ENCODE peak calls at places on chromosomes 6 and 20, in seven cellular contexts. D is PC-9, B is left ventricle myocardium inferior, O is stomach, A is BE2C, W is heart right ventricle, K is psoas muscle. J is an unnamed sample.
A peak's percentile ranks its signal among the peaks of the same experiment; 100 is the strongest.

GRCh38 chr20:23435675-23436539 is 3.6 kb upstream of the CSTL1 start:
- DNase-seq in K (no peak), D (no peak), A (peak; percentile 55), O (peak; percentile 89), B (peak; percentile 29), W (peak; percentile 24), J (no peak)

GRCh38 chr20:909641-910040 is 6.5 kb downstream of the ANGPT4 start:
- DNase-seq in O (no peak), A (no peak), B (no peak), D (no peak), W (no peak), K (no peak), J (no peak)

GRCh38 chr6:128437685-128438084 is 82.7 kb downstream of the PTPRK start:
- DNase-seq in B (no peak), W (no peak), O (no peak), D (no peak), A (no peak), K (no peak), J (no peak)

GRCh38 chr6:14635195-14635594 is 517.6 kb downstream of the CD83 start:
- DNase-seq in O (peak; percentile 36), A (no peak), D (no peak), B (no peak), W (no peak), K (no peak), J (no peak)

GRCh38 chr6:7615611-7616383 is 25.8 kb downstream of the SNRNP48 start:
- DNase-seq in B (no peak), W (peak; percentile 54), A (peak; percentile 50), O (peak; percentile 38), D (peak; percentile 47), K (no peak), J (no peak)

GRCh38 chr6:33759887-33760629 is 13.4 kb upstream of the IP6K3 start:
- DNase-seq in K (no peak), A (no peak), D (no peak), W (no peak), O (no peak), B (no peak), J (no peak)

GRCh38 chr6:114830515-114830914 is 487.7 kb upstream of the HS3ST5 start:
- DNase-seq in O (no peak), A (no peak), K (no peak), W (no peak), B (no peak), D (no peak), J (no peak)

GRCh38 chr6:11011787-11012234 is 32.3 kb downstream of the ELOVL2 start:
- DNase-seq in B (no peak), A (no peak), O (peak; percentile 40), D (peak; percentile 20), K (no peak), W (no peak), J (no peak)

GRCh38 chr6:47698342-47698787 is at the start of gene ADGRF4:
- DNase-seq in A (no peak), K (no peak), B (no peak), O (no peak), W (no peak), D (peak; percentile 64), J (no peak)

GRCh38 chr6:133062077-133062476 is 179.1 kb upstream of the EYA4 start:
- DNase-seq in O (no peak), D (no peak), B (no peak), K (no peak), A (no peak), W (peak; percentile 60), J (no peak)

GRCh38 chr6:170007468-170008240 is 256.2 kb downstream of the ERMARD start:
- DNase-seq in A (peak; percentile 72), W (no peak), O (no peak), K (no peak), D (no peak), B (no peak), J (no peak)

GRCh38 chr6:159701413-159701999 is 8.5 kb upstream of the SOD2 start:
- DNase-seq in O (no peak), K (peak; percentile 53), D (no peak), W (no peak), A (no peak), B (no peak), J (no peak)

GRCh38 chr6:101502818-101503217 is 109.3 kb downstream of the GRIK2 start:
- DNase-seq in B (no peak), A (no peak), O (no peak), K (no peak), D (no peak), W (no peak), J (no peak)

GRCh38 chr20:64026-64603 is 23.4 kb upstream of the DEFB125 start:
- DNase-seq in A (no peak), W (no peak), K (no peak), B (no peak), D (no peak), O (no peak), J (no peak)

GRCh38 chr6:125791151-125791819 is 525 bp downstream of the NCOA7 start:
- DNase-seq in B (no peak), D (peak; percentile 40), A (peak; percentile 60), O (peak; percentile 48), W (peak; percentile 30), K (no peak), J (no peak)

GRCh38 chr6:12801141-12801540 is 84.6 kb downstream of the PHACTR1 start:
- DNase-seq in A (no peak), W (no peak), K (no peak), D (no peak), B (no peak), O (no peak), J (no peak)

GRCh38 chr20:3922983-3923339 is 33.8 kb downstream of the PANK2 start:
- DNase-seq in W (no peak), A (no peak), K (no peak), D (no peak), O (no peak), B (no peak), J (no peak)
- H3K36me3 ChIP-seq in W (peaks cover 4% of the 10 kb centered on the region), A (peaks cover 54% of the 10 kb centered on the region), K (peaks cover 75% of the 10 kb centered on the region), D (peaks cover 13% of the 10 kb centered on the region), O (peaks cover 66% of the 10 kb centered on the region), B (peaks cover 65% of the 10 kb centered on the region), J (peaks cover 8% of the 10 kb centered on the region)

DNA sequence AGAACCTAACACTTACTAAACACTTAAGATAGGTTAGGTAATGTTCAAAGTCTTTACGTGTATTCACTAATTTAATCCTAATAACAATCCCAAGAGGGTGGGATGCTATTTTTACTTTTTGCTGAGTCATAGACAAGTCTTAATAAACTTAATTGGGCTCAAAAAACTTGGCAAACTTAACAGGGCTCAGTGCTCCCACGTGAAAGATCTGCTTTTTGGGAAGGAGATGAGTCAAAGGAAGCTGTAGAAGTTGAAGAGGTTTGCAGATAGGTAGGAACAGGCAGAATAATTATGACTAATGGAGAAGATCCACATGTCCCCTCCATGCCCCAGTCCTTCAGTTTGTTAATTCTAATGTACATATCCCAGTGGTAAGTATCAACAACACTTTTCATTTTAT is 44.5 kb upstream of the STMND1 start:
- DNase-seq in O (no peak), B (no peak), W (no peak), K (no peak), D (no peak), A (no peak), J (no peak)
- TF ChIP-seq CTCF in O (no peak), B (no peak), W (no peak), K (no peak), D (no peak), A (no peak), J (no peak)

DNA sequence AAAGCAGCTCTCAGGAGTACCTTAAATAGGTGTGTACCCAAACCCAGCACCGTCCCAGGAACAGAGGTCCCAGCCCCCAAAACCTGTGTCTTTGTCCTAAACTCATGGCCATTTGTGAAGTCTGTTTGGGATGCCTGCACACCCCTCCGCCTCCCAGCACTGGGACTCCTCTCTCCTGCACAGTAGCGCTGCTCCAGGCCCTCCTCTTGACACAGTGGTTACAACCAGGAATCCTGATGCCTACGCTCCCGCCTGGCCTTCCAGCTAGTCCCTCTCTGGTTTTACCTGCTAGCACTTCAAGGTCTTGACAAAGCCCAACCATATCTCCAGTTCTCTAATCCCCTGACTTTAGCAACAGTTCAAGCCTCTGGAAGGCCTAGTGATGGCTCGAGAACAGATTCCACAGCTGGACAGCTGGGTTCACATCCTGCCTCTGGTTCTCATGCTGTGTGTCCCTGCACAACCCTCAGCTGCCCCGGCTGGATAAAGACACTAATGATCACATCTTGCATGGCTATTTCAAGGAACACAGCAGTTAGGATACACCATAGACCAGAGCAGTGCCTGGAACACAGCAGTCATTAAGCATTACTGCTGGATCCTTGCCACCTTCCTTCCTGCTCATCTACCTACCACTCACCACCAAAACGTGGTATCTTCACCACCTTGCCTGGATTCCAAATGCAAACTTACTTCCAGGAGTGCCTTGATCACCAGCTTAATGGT is 5.6 kb downstream of the PSMA7 start:
- DNase-seq in D (no peak), A (no peak), B (no peak), W (no peak), O (no peak), K (no peak), J (no peak)
- H3K36me3 ChIP-seq in D (peaks cover 46% of the 10 kb centered on the region), A (peaks cover 92% of the 10 kb centered on the region), B (peaks cover 82% of the 10 kb centered on the region), W (peaks cover 35% of the 10 kb centered on the region), O (peaks cover 82% of the 10 kb centered on the region), K (peaks cover 89% of the 10 kb centered on the region), J (peaks cover 38% of the 10 kb centered on the region)

GRCh38 chr6:82348130-82348529 is 15.5 kb upstream of the TPBG start:
- DNase-seq in B (no peak), K (no peak), A (no peak), O (no peak), D (no peak), W (no peak), J (no peak)
- TF ChIP-seq CTCF in B (no peak), K (no peak), A (no peak), O (no peak), D (no peak), W (no peak), J (no peak)

GRCh38 chr6:43006251-43006650 is 7.5 kb downstream of the MEA1 start:
- DNase-seq in A (no peak), D (no peak), K (no peak), W (no peak), B (no peak), O (no peak), J (no peak)

GRCh38 chr6:43012364-43012763 is 1.4 kb downstream of the MEA1 start:
- DNase-seq in D (no peak), B (no peak), W (no peak), K (no peak), A (no peak), O (no peak), J (no peak)

GRCh38 chr6:43007126-43007525 is 6.6 kb downstream of the MEA1 start:
- DNase-seq in O (no peak), A (no peak), B (no peak), D (no peak), W (no peak), K (no peak), J (no peak)

GRCh38 chr6:43011207-43011606 is 2.5 kb downstream of the MEA1 start:
- DNase-seq in O (no peak), K (no peak), B (no peak), A (no peak), W (no peak), D (no peak), J (no peak)

DNA sequence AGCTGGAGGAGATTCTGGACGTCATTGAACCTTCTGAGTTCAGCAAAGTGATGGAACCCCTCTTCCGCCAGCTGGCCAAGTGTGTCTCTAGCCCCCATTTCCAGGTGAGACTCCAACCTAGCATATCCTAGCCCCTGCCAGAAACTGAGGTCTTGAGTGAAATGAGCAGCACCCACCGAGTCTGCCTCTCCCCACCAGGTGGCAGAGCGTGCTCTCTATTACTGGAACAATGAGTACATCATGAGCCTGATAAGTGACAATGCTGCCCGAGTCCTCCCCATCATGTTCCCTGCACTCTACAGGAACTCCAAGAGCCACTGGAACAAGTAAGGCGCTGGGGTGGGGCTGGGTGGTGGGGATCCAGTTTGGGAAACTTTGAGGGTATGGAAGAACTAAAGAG is 4.6 kb downstream of the MEA1 start:
- DNase-seq in K (peak; percentile 31), O (peak; percentile 34), D (peak; percentile 24), A (peak; percentile 76), B (peak; percentile 59), W (peak; percentile 42), J (no peak)
- H3K36me3 ChIP-seq in K (peaks cover 70% of the 10 kb centered on the region), O (peaks cover 70% of the 10 kb centered on the region), D (no peaks in the 10 kb centered on the region), A (peaks cover 50% of the 10 kb centered on the region), B (peaks cover 59% of the 10 kb centered on the region), W (peaks cover 36% of the 10 kb centered on the region), J (peaks cover 27% of the 10 kb centered on the region)